ENCODE peak calls at places on chromosomes 1 and 21, in ten cellular contexts. G is transverse colon, L is A549, B is sigmoid colon, H is ovary, W is K562, Z is tibial nerve, D is H1, F is GM12878, K is suprapubic skin. Y is an unnamed sample.

GRCh38 chr1:205225901-205226765 is 1.6 kb upstream of the TMCC2 start:
- DNase-seq in G (no peak), L (no peak), B (no peak), H (peak; percentile 44), W (no peak), Z (no peak), D (no peak), F (no peak), K (peak; percentile 56), Y (no peak)

GRCh38 chr21:16422702-16423101 is 692.9 kb downstream of the USP25 start:
- DNase-seq in G (no peak), L (no peak), B (no peak), H (no peak), W (no peak), Z (no peak), D (no peak), F (no peak), K (no peak), Y (no peak)

GRCh38 chr1:199508653-199509052 is 518.9 kb upstream of the NR5A2 start:
- DNase-seq in G (no peak), L (no peak), B (no peak), H (no peak), W (no peak), Z (no peak), D (no peak), F (no peak), K (no peak), Y (no peak)

GRCh38 chr21:45499201-45499750 is 43.0 kb downstream of the SLC19A1 start:
- DNase-seq in G (no peak), L (no peak), B (peak; percentile 51), H (peak; percentile 14), W (no peak), Z (no peak), D (no peak), F (no peak), K (peak; percentile 75), Y (no peak)

GRCh38 chr21:28359300-28359699 is 633.4 kb downstream of the LTN1 start:
- DNase-seq in G (no peak), L (no peak), B (no peak), H (no peak), W (no peak), Z (no peak), D (no peak), F (no peak), K (no peak), Y (no peak)

GRCh38 chr1:151820940-151821339 is 10.7 kb downstream of the RORC start:
- DNase-seq in G (no peak), L (no peak), B (no peak), H (no peak), W (no peak), Z (no peak), D (no peak), F (no peak), K (no peak), Y (peak; percentile 71)

GRCh38 chr21:16125274-16125673 is 395.5 kb downstream of the USP25 start:
- DNase-seq in G (no peak), L (no peak), B (no peak), H (no peak), W (no peak), Z (no peak), D (no peak), F (no peak), K (no peak), Y (no peak)

GRCh38 chr21:35614412-35614901 is 445.9 kb downstream of the SETD4 start:
- DNase-seq in G (no peak), L (no peak), B (no peak), H (no peak), W (no peak), Z (no peak), D (no peak), F (no peak), K (no peak), Y (no peak)

GRCh38 chr1:247118946-247119446 is 14.8 kb upstream of the ZNF669 start:
- DNase-seq in G (no peak), L (peak; percentile 10), B (no peak), H (no peak), W (peak; percentile 52), Z (no peak), D (peak; percentile 89), F (no peak), K (no peak), Y (no peak)

GRCh38 chr21:25801217-25802015 is 66.6 kb downstream of the GABPA start:
- DNase-seq in G (peak; percentile 86), L (peak; percentile 55), B (peak; percentile 83), H (peak; percentile 55), W (peak; percentile 92), Z (peak; percentile 49), D (peak; percentile 97), F (peak; percentile 59), K (peak; percentile 86), Y (peak; percentile 81)

GRCh38 chr1:78005755-78006154 is 1.0 kb downstream of the DNAJB4 start:
- DNase-seq in G (peak; percentile 17), L (no peak), B (no peak), H (peak; percentile 45), W (no peak), Z (no peak), D (no peak), F (no peak), K (no peak), Y (no peak)

GRCh38 chr21:34166468-34166867 is 93.1 kb downstream of the MRPS6 start:
- DNase-seq in G (no peak), L (no peak), B (peak; percentile 29), H (no peak), W (no peak), Z (no peak), D (peak; percentile 47), F (no peak), K (no peak), Y (no peak)
- H3K9me3 ChIP-seq in G (peaks cover 60% of the 10 kb centered on the region), L (peaks cover 21% of the 10 kb centered on the region), B (peaks cover 28% of the 10 kb centered on the region), H (peaks cover 13% of the 10 kb centered on the region), W (peaks cover 17% of the 10 kb centered on the region), Z (peaks cover 14% of the 10 kb centered on the region), D (peaks cover 43% of the 10 kb centered on the region), F (peaks cover 8% of the 10 kb centered on the region), K (peaks cover 22% of the 10 kb centered on the region), Y (peaks cover 54% of the 10 kb centered on the region)

GRCh38 chr1:34918609-34919561 is 10.6 kb downstream of the DLGAP3 start:
- DNase-seq in G (no peak), L (no peak), B (no peak), H (no peak), W (peak; percentile 24), Z (no peak), D (peak; percentile 86), F (peak; percentile 13), K (no peak), Y (no peak)
- TF ChIP-seq EP300 in G (no peak), L (no peak), B (no peak), H (no peak), W (no peak), Z (no peak), D (no peak), F (no peak), K (no peak), Y (no peak)

DNA sequence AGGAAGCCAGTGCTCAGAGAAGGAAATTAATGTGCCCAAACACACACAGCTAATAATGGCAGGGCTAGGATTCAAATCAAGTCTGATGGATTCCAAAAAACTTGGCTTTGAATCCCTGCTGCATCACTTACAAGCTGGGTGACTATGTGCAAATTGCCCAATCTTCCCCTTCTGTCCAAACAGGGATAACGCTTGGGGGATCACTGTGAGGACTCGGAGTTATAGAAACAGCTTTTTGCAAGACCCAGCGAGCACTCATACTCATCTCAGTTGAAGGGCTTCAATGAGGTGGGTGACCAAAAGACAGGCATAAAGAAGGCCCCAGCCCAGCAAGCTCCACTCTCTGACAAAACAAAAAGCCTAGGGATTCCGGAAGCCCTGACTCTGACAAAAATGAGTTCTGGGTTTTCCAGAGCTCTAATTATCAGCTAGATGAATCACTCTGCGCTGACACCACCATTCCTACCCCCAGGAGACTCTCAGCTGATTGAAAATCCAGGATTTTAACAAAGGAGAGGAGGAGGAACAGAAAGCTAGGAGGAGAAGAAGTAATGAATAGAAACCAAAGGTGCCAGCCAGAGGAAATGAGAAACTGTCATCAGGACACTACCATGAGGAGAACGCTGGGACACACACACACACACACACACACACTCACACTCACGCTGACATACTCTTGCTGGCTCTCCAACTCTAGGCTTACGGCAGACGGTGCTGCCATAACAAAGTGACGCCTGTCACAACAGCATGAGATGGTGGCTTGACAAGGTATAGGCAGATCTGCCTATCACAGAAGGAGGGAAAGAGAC is 1.6 kb upstream of the STK40 start:
- DNase-seq in G (no peak), L (no peak), B (peak; percentile 83), H (no peak), W (no peak), Z (no peak), D (no peak), F (no peak), K (no peak), Y (no peak)
- H3K4me1 ChIP-seq in G (peaks cover 12% of the 10 kb centered on the region), L (peaks cover 28% of the 10 kb centered on the region), B (peaks cover 66% of the 10 kb centered on the region), H (peaks cover 14% of the 10 kb centered on the region), W (peaks cover 29% of the 10 kb centered on the region), Z (no peaks in the 10 kb centered on the region), D (peaks cover 7% of the 10 kb centered on the region), F (peaks cover 61% of the 10 kb centered on the region), K (peaks cover 38% of the 10 kb centered on the region), Y (peaks cover 59% of the 10 kb centered on the region)

GRCh38 chr1:6295910-6296309 is 35.0 kb upstream of the GPR153 start:
- DNase-seq in G (no peak), L (no peak), B (no peak), H (no peak), W (no peak), Z (no peak), D (no peak), F (no peak), K (no peak), Y (no peak)

GRCh38 chr1:6294868-6295556 is 34.1 kb upstream of the GPR153 start:
- DNase-seq in G (no peak), L (no peak), B (no peak), H (no peak), W (no peak), Z (no peak), D (no peak), F (no peak), K (no peak), Y (no peak)

GRCh38 chr1:6298530-6298929 is 37.6 kb upstream of the GPR153 start:
- DNase-seq in G (no peak), L (no peak), B (no peak), H (no peak), W (no peak), Z (no peak), D (no peak), F (no peak), K (no peak), Y (no peak)

GRCh38 chr1:6292134-6292533 is 31.2 kb upstream of the GPR153 start:
- DNase-seq in G (no peak), L (no peak), B (no peak), H (peak; percentile 21), W (no peak), Z (no peak), D (no peak), F (no peak), K (no peak), Y (no peak)

DNA sequence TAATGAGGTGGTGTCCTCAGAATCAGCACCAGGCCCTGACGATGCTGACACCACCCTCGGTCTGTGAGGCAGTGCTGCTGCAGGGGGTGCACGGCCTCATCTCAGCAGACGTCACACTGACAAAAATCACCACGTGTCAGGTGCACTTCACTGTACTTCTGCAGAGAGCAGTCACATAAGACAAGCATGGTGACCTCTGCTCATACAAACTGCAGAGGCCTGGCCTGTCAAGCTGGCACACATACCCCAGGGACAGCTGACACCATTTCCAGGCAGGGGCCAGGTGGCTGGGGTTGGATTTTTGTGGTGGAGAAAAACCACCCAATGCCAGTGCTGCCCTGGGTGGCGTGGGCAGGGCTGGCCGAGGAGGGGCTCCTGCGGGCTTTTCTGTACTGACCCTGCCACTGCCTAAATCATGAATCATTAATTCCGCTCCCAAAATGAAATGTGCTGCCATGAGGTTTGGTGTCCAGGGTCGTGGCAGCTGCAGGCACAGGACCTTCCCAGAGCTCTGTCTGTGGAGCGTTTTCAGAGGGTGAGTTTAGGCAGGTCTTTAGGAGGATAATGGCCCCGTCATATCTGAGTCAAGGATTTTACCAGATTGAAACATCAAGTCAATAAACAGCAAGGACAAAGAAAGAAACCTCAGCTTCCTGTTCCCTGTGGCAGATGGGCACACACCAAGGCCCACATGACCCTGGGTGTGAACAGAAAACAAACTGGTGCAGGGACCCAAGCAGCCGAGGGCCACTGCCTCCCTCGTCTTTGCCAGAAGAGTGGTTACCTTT is 33.4 kb upstream of the GPR153 start:
- DNase-seq in G (no peak), L (no peak), B (no peak), H (no peak), W (no peak), Z (no peak), D (no peak), F (no peak), K (no peak), Y (no peak)
- H3K9me3 ChIP-seq in G (no peaks in the 10 kb centered on the region), L (no peaks in the 10 kb centered on the region), B (no peaks in the 10 kb centered on the region), H (no peaks in the 10 kb centered on the region), W (no peaks in the 10 kb centered on the region), Z (no peaks in the 10 kb centered on the region), D (no peaks in the 10 kb centered on the region), F (no peaks in the 10 kb centered on the region), K (no peaks in the 10 kb centered on the region), Y (no peaks in the 10 kb centered on the region)